ENCODE peak calls at places on chromosomes 13 and 19, in five cellular contexts. P, T, A, C and Q are unnamed samples.

GRCh38 chr13:50452761-50453160 is 390.7 kb downstream of the DLEU7 start:
- DNase-seq in P (no peak), C (no peak), A (no peak), T (no peak), Q (no peak)

GRCh38 chr13:49554387-49554786 is 31.0 kb downstream of the RCBTB1 start:
- DNase-seq in P (no peak), T (no peak), A (no peak), C (no peak), Q (no peak)

GRCh38 chr13:44764334-44764733 is 188.2 kb upstream of the TSC22D1 start:
- DNase-seq in A (no peak), P (no peak), C (no peak), T (no peak), Q (no peak)

GRCh38 chr13:43333176-43333575 is 309.8 kb downstream of the DNAJC15 start:
- DNase-seq in A (no peak), P (no peak), C (no peak), T (no peak), Q (no peak)

GRCh38 chr19:4016903-4017638 is 9.5 kb downstream of the PIAS4 start:
- DNase-seq in P (no peak), C (no peak), A (no peak), T (no peak), Q (peak; percentile 67)

GRCh38 chr19:50309396-50310125 is 19.6 kb downstream of the KCNC3 start:
- DNase-seq in C (no peak), T (no peak), P (no peak), A (no peak), Q (no peak)

GRCh38 chr13:35963982-35964665 is 167.1 kb downstream of the DCLK1 start:
- DNase-seq in A (no peak), P (no peak), T (no peak), C (no peak), Q (no peak)

GRCh38 chr13:20544186-20544914 is 18.7 kb upstream of the CRYL1 start:
- DNase-seq in A (no peak), P (no peak), C (no peak), T (no peak), Q (no peak)

GRCh38 chr13:112688560-112689497 is 1.0 kb upstream of the ATP11A start:
- DNase-seq in A (no peak), P (no peak), T (no peak), C (no peak), Q (peak; percentile 64)

GRCh38 chr13:71799320-71799719 is 67.7 kb downstream of the DACH1 start:
- DNase-seq in A (no peak), T (no peak), C (no peak), P (no peak), Q (no peak)

GRCh38 chr19:43672061-43672679 is 2.2 kb upstream of the PLAUR start:
- DNase-seq in T (no peak), A (no peak), P (no peak), C (no peak), Q (no peak)

GRCh38 chr19:29162694-29163093 is 50.3 kb downstream of the UQCRFS1 start:
- DNase-seq in A (no peak), T (no peak), P (no peak), C (no peak), Q (no peak)

GRCh38 chr13:61202042-61202441 is 213.6 kb downstream of the PCDH20 start:
- DNase-seq in T (no peak), P (no peak), A (no peak), C (no peak), Q (no peak)

GRCh38 chr13:112859817-112860190 is 109.2 kb upstream of the MCF2L start:
- DNase-seq in C (no peak), A (no peak), P (peak; percentile 82), T (peak; percentile 52), Q (no peak)

GRCh38 chr13:106010836-106011235 is 524.6 kb downstream of the EFNB2 start:
- DNase-seq in C (no peak), T (no peak), P (no peak), A (no peak), Q (no peak)

GRCh38 chr19:46898731-46899130 is 37.9 kb downstream of the ARHGAP35 start:
- DNase-seq in T (peak; percentile 28), C (peak; percentile 62), P (peak; percentile 76), A (no peak), Q (no peak)

GRCh38 chr13:106533101-106533939 is 2.1 kb downstream of the EFNB2 start:
- DNase-seq in P (peak; percentile 78), A (no peak), C (no peak), T (peak; percentile 76), Q (peak; percentile 83)

GRCh38 chr13:32783067-32783466 is 196.8 kb downstream of the PDS5B start:
- DNase-seq in A (no peak), C (peak; percentile 3), T (no peak), P (peak; percentile 67), Q (no peak)

GRCh38 chr13:67235265-67235664 is 5.1 kb upstream of the PCDH9 start:
- DNase-seq in C (no peak), A (no peak), P (no peak), T (no peak), Q (no peak)

GRCh38 chr13:20721454-20722357 is 18.2 kb downstream of the IL17D start:
- DNase-seq in A (no peak), P (peak; percentile 79), C (no peak), T (peak; percentile 61), Q (no peak)

GRCh38 chr13:25170554-25171107 is 1.5 kb downstream of the AMER2 start:
- DNase-seq in C (no peak), T (no peak), P (no peak), A (no peak), Q (no peak)

GRCh38 chr13:79932556-79932955 is 408.4 kb downstream of the SPRY2 start:
- DNase-seq in P (no peak), T (no peak), A (no peak), C (no peak), Q (no peak)

GRCh38 chr13:91719033-91719432 is 320.6 kb downstream of the GPC5 start:
- DNase-seq in P (peak; percentile 14), C (no peak), T (no peak), A (no peak), Q (no peak)

GRCh38 chr19:38647966-38648788 is 728 bp downstream of the ACTN4 start:
- DNase-seq in T (no peak), C (no peak), A (no peak), P (no peak), Q (no peak)

GRCh38 chr13:92951273-92951820 is 275.3 kb upstream of the GPC6 start:
- DNase-seq in P (no peak), C (no peak), T (no peak), A (no peak), Q (no peak)

GRCh38 chr13:42883771-42884170 is 102.4 kb downstream of the FAM216B start:
- DNase-seq in P (peak; percentile 33), A (no peak), C (no peak), T (no peak), Q (no peak)

GRCh38 chr13:29978211-29978610 is 127.8 kb upstream of the UBL3 start:
- DNase-seq in T (no peak), A (no peak), P (peak; percentile 18), C (no peak), Q (no peak)

GRCh38 chr13:41691276-41691675 is 233.9 kb downstream of the RGCC start:
- DNase-seq in C (no peak), T (no peak), P (no peak), A (no peak), Q (no peak)

GRCh38 chr13:40803316-40803715 is 13.9 kb downstream of the SLC25A15 start:
- DNase-seq in T (no peak), C (no peak), P (no peak), A (no peak), Q (no peak)

GRCh38 chr13:29849071-29849541 is 1.3 kb downstream of the UBL3 start:
- DNase-seq in T (no peak), C (no peak), A (no peak), P (peak; percentile 22), Q (no peak)

GRCh38 chr13:43835701-43836100 is 43.8 kb downstream of the CCDC122 start:
- DNase-seq in T (no peak), A (no peak), C (no peak), P (peak; percentile 61), Q (no peak)

GRCh38 chr19:9565900-9566705 is 18.2 kb downstream of the ZNF121 start:
- DNase-seq in C (no peak), P (peak; percentile 7), T (no peak), A (no peak), Q (no peak)

GRCh38 chr19:9570255-9570654 is 14.0 kb downstream of the ZNF121 start:
- DNase-seq in T (no peak), P (no peak), A (no peak), C (no peak), Q (no peak)

DNA sequence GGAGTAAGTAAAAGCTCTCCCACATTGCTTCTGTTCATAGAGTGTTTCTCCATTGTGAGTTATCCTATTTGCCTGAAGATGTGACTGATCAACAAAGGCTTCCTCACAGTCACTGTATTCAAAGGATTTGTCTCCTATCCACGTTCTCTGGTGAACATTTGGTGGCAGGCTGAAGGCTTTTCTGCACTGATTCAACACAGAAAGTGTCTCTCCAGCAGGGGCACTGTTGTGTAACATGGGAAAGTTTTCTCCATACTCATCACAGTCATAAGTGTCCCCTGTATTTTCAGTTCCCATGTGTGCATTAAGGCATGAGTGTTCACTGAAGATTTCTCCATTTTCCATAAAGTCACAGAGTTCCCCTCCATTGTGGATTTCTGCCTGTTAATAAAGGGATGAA is 17.6 kb downstream of the ZNF121 start:
- DNase-seq in P (no peak), T (no peak), C (no peak), A (no peak), Q (no peak)
- TF ChIP-seq CTCF in P (no peak), T (no peak), C (no peak), A (no peak), Q (no peak)

DNA sequence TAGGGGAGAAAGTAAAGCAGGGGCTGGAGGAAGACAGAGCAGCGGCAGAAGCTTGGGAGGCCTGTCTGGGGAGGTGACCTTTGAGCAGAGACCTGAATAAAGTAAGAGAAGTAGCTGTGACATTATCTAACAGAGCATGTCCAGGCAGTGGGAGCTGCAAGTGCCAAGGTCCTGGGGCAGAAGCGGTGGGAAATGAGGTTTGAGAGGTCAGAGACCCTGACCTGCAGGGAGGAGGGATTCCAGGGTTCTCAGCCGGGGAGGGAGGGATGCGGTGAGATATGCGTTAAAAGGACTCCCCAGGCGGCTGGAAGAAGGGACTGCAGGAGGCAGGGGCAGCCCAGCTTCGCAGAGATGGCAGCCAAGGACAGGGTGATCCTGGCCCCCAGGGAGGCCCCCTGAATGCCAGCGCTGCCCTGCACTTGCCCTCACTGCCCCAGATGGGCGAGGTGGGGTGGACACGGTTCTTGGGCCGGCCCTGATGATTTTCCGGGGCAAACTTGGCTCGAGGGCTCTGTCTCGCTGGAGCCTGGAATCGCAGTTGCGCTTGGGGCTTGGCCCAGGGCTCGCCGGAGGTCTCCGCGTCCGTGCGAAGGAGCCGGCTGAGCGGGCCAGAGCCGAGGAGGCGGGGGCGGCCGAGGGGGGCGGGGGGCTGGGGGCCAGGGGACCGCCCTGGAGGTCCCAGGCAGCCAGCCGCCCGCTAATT is 3.2 kb downstream of the CRLF1 start:
- DNase-seq in A (no peak), C (no peak), T (no peak), P (no peak), Q (no peak)
- H3K4me3 ChIP-seq in A (peak overlapping the region; percentile 49), C (no peak overlapping the region), T (no peak overlapping the region), P (no peak overlapping the region), Q (peak overlapping the region; percentile 71)

GRCh38 chr13:70613295-70613694 is 505.0 kb upstream of the KLHL1 start:
- DNase-seq in A (no peak), P (no peak), C (no peak), T (no peak), Q (no peak)
- TF ChIP-seq CTCF in A (no peak), P (no peak), C (no peak), T (no peak), Q (no peak)

DNA sequence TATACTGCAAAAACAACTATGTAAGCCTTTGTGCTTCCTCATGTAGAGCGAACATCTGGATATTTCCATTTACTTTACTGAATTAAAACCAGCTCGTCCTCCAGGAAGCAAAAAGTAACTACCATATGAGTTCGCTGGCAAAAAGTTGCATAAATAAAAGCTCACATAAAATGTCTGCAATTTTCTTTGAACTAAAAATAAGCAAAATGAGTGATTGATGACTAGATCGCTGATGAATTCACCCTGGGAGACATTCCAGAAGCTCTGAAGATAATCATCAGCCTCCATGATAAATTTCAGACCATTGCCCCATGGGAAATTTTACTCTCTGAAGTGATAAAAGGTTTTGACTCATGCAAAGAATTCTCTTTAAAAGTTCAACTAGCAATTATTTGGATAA is 67.4 kb upstream of the SACS start:
- DNase-seq in C (peak; percentile 91), A (no peak), P (peak; percentile 96), T (no peak), Q (no peak)
- H3K4me3 ChIP-seq in C (no peak overlapping the region), A (no peak overlapping the region), P (no peak overlapping the region), T (no peak overlapping the region), Q (no peak overlapping the region)